ENCODE peak calls at places on chromosomes 7 and 10, in six cellular contexts. O is left ventricle myocardium inferior, J is A549, S is M059J, F is psoas muscle, E is fibroblast of the conjunctiva. N is an unnamed sample.

GRCh38 chr10:78263521-78263988 is 229.9 kb downstream of the RPS24 start:
- DNase-seq in O (no peak), J (peak), S (peak), F (no peak), E (peak), N (no peak)

GRCh38 chr10:623039-623438 is 66.4 kb downstream of the DIP2C start:
- DNase-seq in O (no peak), J (no peak), S (no peak), F (no peak), E (no peak), N (no peak)

GRCh38 chr10:4780782-4781181 is 45.2 kb upstream of the AKR1E2 start:
- DNase-seq in O (no peak), J (no peak), S (peak), F (no peak), E (no peak), N (no peak)

GRCh38 chr10:49080071-49080470 is 35.3 kb downstream of the VSTM4 start:
- DNase-seq in O (peak), J (no peak), S (no peak), F (no peak), E (peak), N (no peak)

GRCh38 chr7:76302299-76303056 is at the start of gene HSPB1:
- DNase-seq in O (peak), J (peak), S (peak), F (peak), E (peak), N (peak)

GRCh38 chr10:15459218-15459617 is 88.1 kb upstream of the FAM171A1 start:
- DNase-seq in O (no peak), J (no peak), S (no peak), F (no peak), E (no peak), N (no peak)

GRCh38 chr7:85328599-85328998 is 141.7 kb upstream of the SEMA3D start:
- DNase-seq in O (no peak), J (no peak), S (no peak), F (no peak), E (no peak), N (no peak)

GRCh38 chr7:80259-81236 is 111.8 kb upstream of the FAM20C start:
- DNase-seq in O (no peak), J (no peak), S (no peak), F (peak), E (no peak), N (no peak)

GRCh38 chr7:25946181-25946580 is 205.8 kb upstream of the NFE2L3 start:
- DNase-seq in O (no peak), J (no peak), S (no peak), F (no peak), E (no peak), N (no peak)

GRCh38 chr10:81179805-81180452 is 642.2 kb downstream of the SH2D4B start:
- DNase-seq in O (no peak), J (no peak), S (peak), F (no peak), E (no peak), N (no peak)

GRCh38 chr7:100167912-100168323 is 499 bp downstream of the GAL3ST4 start:
- DNase-seq in O (no peak), J (no peak), S (peak), F (peak), E (no peak), N (no peak)

GRCh38 chr10:22437620-22438588 is 92.6 kb downstream of the SPAG6 start:
- DNase-seq in O (no peak), J (no peak), S (peak), F (no peak), E (no peak), N (peak)

GRCh38 chr7:123748171-123748733 is 551 bp downstream of the WASL start:
- DNase-seq in O (peak), J (peak), S (peak), F (peak), E (peak), N (no peak)

GRCh38 chr7:68663392-68663791 is 934.9 kb upstream of the AUTS2 start:
- DNase-seq in O (no peak), J (no peak), S (no peak), F (no peak), E (no peak), N (no peak)

GRCh38 chr7:130356121-130356759 is 11.6 kb downstream of the CPA5 start:
- DNase-seq in O (peak), J (peak), S (peak), F (peak), E (peak), N (no peak)

GRCh38 chr10:95245425-95246055 is 45.3 kb downstream of the PDLIM1 start:
- DNase-seq in O (no peak), J (no peak), S (no peak), F (no peak), E (no peak), N (no peak)

GRCh38 chr7:14859267-14859666 is 43.3 kb downstream of the DGKB start:
- DNase-seq in O (no peak), J (no peak), S (no peak), F (no peak), E (no peak), N (no peak)

GRCh38 chr10:110901954-110902819 is 16.8 kb downstream of the BBIP1 start:
- DNase-seq in O (no peak), J (peak), S (peak), F (no peak), E (peak), N (no peak)

GRCh38 chr7:84139986-84140729 is 54.4 kb downstream of the SEMA3A start:
- DNase-seq in O (no peak), J (no peak), S (no peak), F (no peak), E (no peak), N (no peak)

GRCh38 chr10:15393417-15393816 is 22.3 kb upstream of the FAM171A1 start:
- DNase-seq in O (no peak), J (no peak), S (no peak), F (no peak), E (no peak), N (no peak)

GRCh38 chr10:72375585-72375984 is 20.9 kb upstream of the DNAJB12 start:
- DNase-seq in O (no peak), J (no peak), S (peak), F (no peak), E (no peak), N (no peak)

GRCh38 chr7:111803015-111803758 is 240.9 kb upstream of the IMMP2L start:
- DNase-seq in O (no peak), J (no peak), S (peak), F (no peak), E (no peak), N (no peak)

GRCh38 chr10:86648706-86649426 is 5.5 kb upstream of the OPN4 start:
- DNase-seq in O (peak), J (peak), S (peak), F (peak), E (peak), N (no peak)

GRCh38 chr10:10891437-10891836 is 126.2 kb upstream of the CELF2 start:
- DNase-seq in O (no peak), J (no peak), S (peak), F (peak), E (peak), N (no peak)